ENCODE peak calls at places on chromosome 17, in eight cellular contexts. O is AG09309, I is mesendoderm, H is prostate gland, R is thyroid gland, D is lower lobe of right lung, Z is tibial nerve, S is AG04450. N is an unnamed sample.

GRCh38 chr17:12530126-12530525 is 135.6 kb upstream of the MYOCD start:
- DNase-seq in O (no peak), I (peak; percentile 70), H (no peak), R (no peak), D (no peak), Z (no peak), S (no peak), N (no peak)

GRCh38 chr17:31374083-31374447 is 17.4 kb upstream of the RAB11FIP4 start:
- DNase-seq in O (no peak), I (no peak), H (no peak), R (no peak), D (no peak), Z (peak; percentile 21), S (no peak), N (no peak)

GRCh38 chr17:30805944-30806456 is 18.5 kb downstream of the CRLF3 start:
- DNase-seq in O (no peak), I (no peak), H (no peak), R (no peak), D (no peak), Z (no peak), S (no peak), N (no peak)

GRCh38 chr17:10135539-10136257 is 62.7 kb downstream of the GAS7 start:
- DNase-seq in O (no peak), I (no peak), H (no peak), R (no peak), D (no peak), Z (peak; percentile 76), S (no peak), N (no peak)

GRCh38 chr17:259341-259976 is 78.0 kb upstream of the DOC2B start:
- DNase-seq in O (no peak), I (peak; percentile 49), H (no peak), R (no peak), D (peak; percentile 32), Z (no peak), S (no peak), N (no peak)

GRCh38 chr17:34757106-34757505 is 177.7 kb downstream of the TMEM132E start:
- DNase-seq in O (no peak), I (no peak), H (no peak), R (no peak), D (no peak), Z (no peak), S (no peak), N (no peak)

GRCh38 chr17:46009681-46010596 is 10.9 kb downstream of the STH start:
- DNase-seq in O (peak; percentile 62), I (no peak), H (no peak), R (no peak), D (no peak), Z (no peak), S (no peak), N (no peak)

GRCh38 chr17:60135160-60135950 is 14.4 kb upstream of the CA4 start:
- DNase-seq in O (peak; percentile 47), I (peak; percentile 92), H (peak; percentile 85), R (peak; percentile 87), D (peak; percentile 93), Z (peak; percentile 80), S (peak; percentile 72), N (peak; percentile 91)

GRCh38 chr17:30151471-30151870 is 34.9 kb downstream of the NSRP1 start:
- DNase-seq in O (no peak), I (no peak), H (no peak), R (no peak), D (no peak), Z (no peak), S (no peak), N (no peak)

GRCh38 chr17:50479522-50480141 is 972 bp downstream of the RSAD1 start:
- DNase-seq in O (no peak), I (peak; percentile 95), H (peak; percentile 79), R (peak; percentile 88), D (peak; percentile 87), Z (peak; percentile 59), S (peak; percentile 56), N (peak; percentile 84)
- H3K4me3 ChIP-seq in O (peak overlapping the region; percentile 58), I (peak overlapping the region; percentile 27), H (peak overlapping the region; percentile 63), R (no peak overlapping the region), D (peak overlapping the region; percentile 91), Z (peak overlapping the region; percentile 85), S (peak overlapping the region; percentile 88), N (peak overlapping the region; percentile 90)

GRCh38 chr17:58277726-58278595 is 2.8 kb downstream of the MPO start:
- DNase-seq in O (no peak), I (no peak), H (no peak), R (no peak), D (no peak), Z (no peak), S (no peak), N (no peak)
- H3K4me3 ChIP-seq in O (no peak overlapping the region), I (no peak overlapping the region), H (no peak overlapping the region), R (no peak overlapping the region), D (no peak overlapping the region), Z (no peak overlapping the region), S (no peak overlapping the region), N (no peak overlapping the region)

GRCh38 chr17:70648166-70648565 is 478.8 kb downstream of the KCNJ2 start:
- DNase-seq in O (no peak), I (no peak), H (no peak), R (no peak), D (no peak), Z (no peak), S (no peak), N (no peak)
- H3K4me3 ChIP-seq in O (no peak overlapping the region), I (no peak overlapping the region), H (no peak overlapping the region), R (no peak overlapping the region), D (no peak overlapping the region), Z (no peak overlapping the region), S (no peak overlapping the region), N (no peak overlapping the region)

GRCh38 chr17:73746314-73747073 is 102.2 kb upstream of the SDK2 start:
- DNase-seq in O (no peak), I (no peak), H (no peak), R (no peak), D (no peak), Z (no peak), S (no peak), N (no peak)

GRCh38 chr17:73747221-73748002 is 103.2 kb upstream of the SDK2 start:
- DNase-seq in O (no peak), I (no peak), H (no peak), R (no peak), D (no peak), Z (no peak), S (no peak), N (no peak)

GRCh38 chr17:73743802-73744201 is 99.6 kb upstream of the SDK2 start:
- DNase-seq in O (no peak), I (no peak), H (no peak), R (no peak), D (no peak), Z (no peak), S (no peak), N (no peak)

GRCh38 chr17:73742915-73743314 is 98.7 kb upstream of the SDK2 start:
- DNase-seq in O (no peak), I (no peak), H (no peak), R (no peak), D (no peak), Z (no peak), S (no peak), N (no peak)

DNA sequence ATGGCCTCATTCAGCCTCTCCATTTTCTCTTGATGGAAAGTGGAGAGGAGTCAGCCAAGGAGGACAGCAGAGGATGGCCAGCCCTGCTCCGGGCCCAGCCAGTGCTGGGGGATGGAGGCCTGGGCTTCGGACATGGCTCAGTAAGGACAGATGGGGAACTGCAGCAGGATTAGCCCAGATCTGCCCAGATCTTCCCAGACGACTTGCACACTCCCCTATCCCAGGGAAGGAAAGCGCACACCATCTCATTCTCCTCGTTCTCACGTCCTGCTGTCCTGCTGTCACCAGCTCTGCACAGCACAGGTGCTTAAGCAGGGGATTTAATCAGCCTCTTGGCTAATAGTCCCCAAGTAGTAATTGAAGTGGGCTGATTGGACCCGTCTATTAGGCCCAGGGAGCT is 100.2 kb upstream of the SDK2 start:
- DNase-seq in O (no peak), I (no peak), H (no peak), R (no peak), D (no peak), Z (no peak), S (no peak), N (no peak)
- H3K4me3 ChIP-seq in O (no peak overlapping the region), I (no peak overlapping the region), H (no peak overlapping the region), R (no peak overlapping the region), D (no peak overlapping the region), Z (no peak overlapping the region), S (no peak overlapping the region), N (no peak overlapping the region)

GRCh38 chr17:68456529-68457167 is 648 bp downstream of the WIPI1 start:
- DNase-seq in O (peak; percentile 80), I (peak; percentile 94), H (peak; percentile 78), R (peak; percentile 86), D (peak; percentile 80), Z (peak; percentile 82), S (peak; percentile 77), N (peak; percentile 91)

GRCh38 chr17:68453991-68454665 is 3.2 kb downstream of the WIPI1 start:
- DNase-seq in O (no peak), I (no peak), H (no peak), R (no peak), D (no peak), Z (no peak), S (no peak), N (no peak)

GRCh38 chr17:68457168-68457538 is at the start of gene WIPI1:
- DNase-seq in O (no peak), I (no peak), H (peak; percentile 43), R (no peak), D (peak; percentile 79), Z (no peak), S (no peak), N (peak; percentile 86)

GRCh38 chr17:68457539-68458259 is 403 bp upstream of the WIPI1 start:
- DNase-seq in O (peak; percentile 91), I (peak; percentile 99), H (peak; percentile 99), R (peak; percentile 99), D (peak; percentile 99), Z (peak; percentile 98), S (peak; percentile 94), N (peak; percentile 99)

GRCh38 chr17:68455756-68456528 is 1.4 kb downstream of the WIPI1 start:
- DNase-seq in O (peak; percentile 90), I (peak; percentile 27), H (peak; percentile 71), R (no peak), D (no peak), Z (peak; percentile 58), S (no peak), N (no peak)
- H3K4me3 ChIP-seq in O (peak overlapping the region; percentile 97), I (peak overlapping the region; percentile 33), H (peak overlapping the region; percentile 77), R (no peak overlapping the region), D (peak overlapping the region; percentile 76), Z (peak overlapping the region; percentile 92), S (peak overlapping the region; percentile 88), N (peak overlapping the region; percentile 97)